ENCODE peak calls at places on chromosomes 3 and 15, in five cellular contexts. E is body of pancreas, K is AG04449, Z is AG04450, N is mesothelial cell of epicardium. I is an unnamed sample.

GRCh38 chr15:92681141-92681622 is 25.6 kb upstream of the FAM174B start:
- DNase-seq in E (no peak), K (peak; percentile 70), Z (peak; percentile 75), N (no peak), I (no peak)

GRCh38 chr3:101940521-101940992 is 91.2 kb downstream of the NFKBIZ start:
- DNase-seq in E (no peak), K (peak; percentile 94), Z (peak; percentile 91), N (peak; percentile 57), I (no peak)

GRCh38 chr3:58526124-58526957 is 10.6 kb downstream of the ACOX2 start:
- DNase-seq in E (no peak), K (peak; percentile 64), Z (peak; percentile 72), N (no peak), I (no peak)

GRCh38 chr3:75078290-75078689 is 463.8 kb upstream of the CNTN3 start:
- DNase-seq in E (no peak), K (no peak), Z (no peak), N (no peak), I (no peak)

GRCh38 chr3:24145481-24145880 is 200.4 kb downstream of the NR1D2 start:
- DNase-seq in E (no peak), K (no peak), Z (no peak), N (no peak), I (no peak)

GRCh38 chr15:92683511-92683834 is 27.9 kb upstream of the FAM174B start:
- DNase-seq in E (peak; percentile 76), K (no peak), Z (no peak), N (peak; percentile 48), I (peak; percentile 41)

GRCh38 chr15:89781055-89781454 is 4.9 kb downstream of the MESP2 start:
- DNase-seq in E (no peak), K (no peak), Z (no peak), N (no peak), I (no peak)

GRCh38 chr3:126679831-126680677 is 24.0 kb upstream of the CHCHD6 start:
- DNase-seq in E (no peak), K (no peak), Z (no peak), N (no peak), I (no peak)

GRCh38 chr3:121096968-121097367 is 189.0 kb downstream of the STXBP5L start:
- DNase-seq in E (no peak), K (no peak), Z (no peak), N (no peak), I (no peak)

GRCh38 chr3:18771931-18772330 is 346.8 kb upstream of the SATB1 start:
- DNase-seq in E (no peak), K (no peak), Z (no peak), N (no peak), I (no peak)

GRCh38 chr15:90087454-90088154 is 14.7 kb downstream of the IDH2 start:
- DNase-seq in E (peak; percentile 91), K (no peak), Z (no peak), N (no peak), I (no peak)

GRCh38 chr3:160622263-160623045 is 54.5 kb upstream of the ARL14 start:
- DNase-seq in E (no peak), K (no peak), Z (no peak), N (no peak), I (no peak)

GRCh38 chr3:127070776-127071175 is 87.9 kb downstream of the PLXNA1 start:
- DNase-seq in E (no peak), K (no peak), Z (no peak), N (no peak), I (no peak)

GRCh38 chr3:134373278-134373941 is 837 bp downstream of the AMOTL2 start:
- DNase-seq in E (peak; percentile 88), K (no peak), Z (peak; percentile 83), N (peak; percentile 83), I (peak; percentile 75)

GRCh38 chr3:134372405-134373277 is 1.6 kb downstream of the AMOTL2 start:
- DNase-seq in E (no peak), K (no peak), Z (no peak), N (no peak), I (no peak)

GRCh38 chr3:134370611-134371451 is 3.4 kb downstream of the AMOTL2 start:
- DNase-seq in E (no peak), K (no peak), Z (no peak), N (no peak), I (no peak)

GRCh38 chr3:134369861-134370596 is 4.2 kb downstream of the AMOTL2 start:
- DNase-seq in E (no peak), K (no peak), Z (no peak), N (no peak), I (no peak)

GRCh38 chr3:134371542-134372324 is 2.5 kb downstream of the AMOTL2 start:
- DNase-seq in E (no peak), K (no peak), Z (no peak), N (no peak), I (no peak)
- TF ChIP-seq CTCF in E (no peak), K (no peak), Z (peak; percentile 7), N (no peak), I (peak; percentile 5)

GRCh38 chr3:134820994-134821393 is 25.9 kb downstream of the EPHB1 start:
- DNase-seq in E (no peak), K (no peak), Z (no peak), N (no peak), I (no peak)
- TF ChIP-seq CTCF in E (no peak), K (no peak), Z (no peak), N (no peak), I (no peak)

GRCh38 chr3:47370887-47371697 is 9.7 kb upstream of the PTPN23 start:
- DNase-seq in E (no peak), K (no peak), Z (no peak), N (no peak), I (peak; percentile 13)
- TF ChIP-seq CTCF in E (no peak), K (no peak), Z (no peak), N (no peak), I (peak; percentile 61)

GRCh38 chr15:98649621-98649995 is 1.3 kb downstream of the IGF1R start:
- DNase-seq in E (peak; percentile 51), K (no peak), Z (no peak), N (peak; percentile 63), I (peak; percentile 38)

GRCh38 chr15:98646546-98647025 is 1.8 kb upstream of the IGF1R start:
- DNase-seq in E (no peak), K (no peak), Z (no peak), N (no peak), I (no peak)

GRCh38 chr15:98648654-98649537 is 557 bp downstream of the IGF1R start:
- DNase-seq in E (peak; percentile 59), K (no peak), Z (no peak), N (peak; percentile 60), I (peak; percentile 32)

GRCh38 chr15:98647026-98647773 is 1.1 kb upstream of the IGF1R start:
- DNase-seq in E (peak; percentile 79), K (no peak), Z (no peak), N (peak; percentile 86), I (peak; percentile 70)

DNA sequence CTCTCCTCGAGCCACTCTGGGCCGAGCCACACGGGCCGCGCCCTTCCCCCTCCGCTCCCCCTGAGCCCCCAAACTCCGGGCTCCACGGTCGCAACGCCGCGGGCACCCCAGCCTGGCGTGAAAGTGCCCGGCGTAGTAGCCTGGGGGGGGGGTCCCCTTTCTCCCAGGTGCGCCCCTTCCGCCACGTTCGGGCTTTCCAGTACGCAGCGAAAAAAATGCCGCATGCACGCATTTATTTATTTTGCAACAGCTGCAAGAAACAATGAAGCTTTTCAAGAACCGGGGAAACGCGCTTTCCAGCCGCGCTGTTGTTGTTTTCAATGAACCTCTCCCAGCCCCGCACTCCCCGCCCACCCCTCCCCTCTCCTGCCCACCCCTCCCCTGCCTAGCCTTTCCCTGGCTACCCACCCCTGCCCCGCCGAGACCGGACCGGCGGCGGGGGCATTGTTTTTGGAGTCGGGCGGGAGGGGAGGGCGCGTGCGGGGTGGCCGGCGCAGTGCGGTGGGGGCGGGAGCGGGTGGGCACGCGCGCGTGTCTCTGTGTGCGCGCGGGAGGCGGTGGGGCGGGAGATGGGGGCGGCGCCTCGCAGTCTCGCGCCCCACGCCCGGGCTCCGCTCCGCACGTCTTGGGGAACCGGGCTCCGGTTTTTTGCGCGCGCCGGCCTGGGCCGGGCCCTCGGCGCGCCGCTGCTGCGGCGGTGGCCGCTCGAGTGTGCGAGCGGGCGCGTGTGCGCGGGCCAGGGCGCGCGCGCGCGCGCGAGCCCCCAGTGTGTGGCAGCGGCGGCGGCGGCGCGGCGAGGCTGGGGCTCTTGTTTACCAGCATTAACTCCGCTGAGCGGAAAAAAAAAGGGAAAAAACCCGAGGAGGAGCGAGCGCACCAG is at the start of gene IGF1R:
- DNase-seq in E (peak; percentile 83), K (no peak), Z (peak; percentile 54), N (peak; percentile 96), I (peak; percentile 87)
- TF ChIP-seq CTCF in E (peak; percentile 27), K (no peak), Z (no peak), N (peak; percentile 41), I (peak; percentile 35)

I was measured in neural crest cell.